ENCODE peak calls at places on chromosomes 2 and 18, in six cellular contexts. F is neural progenitor cell, S is AG04450, A is iPS DF 6.9, X is pancreas, I is hepatocyte. N is an unnamed sample.

GRCh38 chr2:182818541-182819308 is 47.7 kb downstream of the FRZB start:
- DNase-seq in F (peak), S (no peak), A (peak), X (no peak), I (no peak), N (no peak)

GRCh38 chr2:23954325-23955014 is 14.2 kb downstream of the UBXN2A start:
- DNase-seq in F (no peak), S (no peak), A (no peak), X (no peak), I (no peak), N (peak)

GRCh38 chr2:17162721-17163120 is 355.5 kb downstream of the RAD51AP2 start:
- DNase-seq in F (no peak), S (no peak), A (no peak), X (no peak), I (peak), N (no peak)

GRCh38 chr18:3458952-3459853 is 9.2 kb downstream of the TGIF1 start:
- DNase-seq in F (no peak), S (no peak), A (no peak), X (no peak), I (no peak), N (peak)

GRCh38 chr2:127453392-127454171 is 35.4 kb downstream of the PROC start:
- DNase-seq in F (peak), S (no peak), A (no peak), X (no peak), I (no peak), N (no peak)

GRCh38 chr18:7889515-7889914 is 322.4 kb downstream of the PTPRM start:
- DNase-seq in F (no peak), S (no peak), A (no peak), X (no peak), I (no peak), N (no peak)

GRCh38 chr18:48629730-48630324 is 91.0 kb downstream of the CTIF start:
- DNase-seq in F (no peak), S (peak), A (no peak), X (no peak), I (peak), N (peak)

GRCh38 chr2:110126086-110126773 is 10.6 kb upstream of the MALL start:
- DNase-seq in F (no peak), S (no peak), A (no peak), X (no peak), I (no peak), N (no peak)

GRCh38 chr2:226673314-226673723 is 126.3 kb downstream of the IRS1 start:
- DNase-seq in F (no peak), S (peak), A (no peak), X (no peak), I (peak), N (peak)

GRCh38 chr18:59742325-59743111 is 45.3 kb upstream of the CCBE1 start:
- DNase-seq in F (no peak), S (no peak), A (no peak), X (no peak), I (no peak), N (peak)

GRCh38 chr2:190838492-190838910 is 42.1 kb upstream of the GLS start:
- DNase-seq in F (no peak), S (peak), A (no peak), X (no peak), I (no peak), N (peak)

GRCh38 chr2:165163771-165164170 is 40.1 kb downstream of the SCN3A start:
- DNase-seq in F (no peak), S (no peak), A (no peak), X (no peak), I (no peak), N (peak)

GRCh38 chr2:130966149-130967019 is 126.9 kb downstream of the FAM168B start:
- DNase-seq in F (peak), S (no peak), A (no peak), X (no peak), I (no peak), N (no peak)

GRCh38 chr2:99480390-99480789 is 9.4 kb downstream of the REV1 start:
- DNase-seq in F (no peak), S (no peak), A (no peak), X (no peak), I (peak), N (no peak)

GRCh38 chr18:892316-892715 is 12.4 kb upstream of the ADCYAP1 start:
- DNase-seq in F (no peak), S (no peak), A (no peak), X (no peak), I (no peak), N (no peak)

GRCh38 chr2:86021396-86022378 is 84.0 kb downstream of the POLR1A start:
- DNase-seq in F (no peak), S (no peak), A (no peak), X (no peak), I (no peak), N (no peak)

GRCh38 chr2:158251356-158251755 is 149.7 kb downstream of the UPP2 start:
- DNase-seq in F (no peak), S (no peak), A (no peak), X (no peak), I (no peak), N (no peak)

GRCh38 chr2:134499307-134499706 is 219.5 kb downstream of the TMEM163 start:
- DNase-seq in F (no peak), S (no peak), A (no peak), X (no peak), I (no peak), N (no peak)

GRCh38 chr18:43869451-43870008 is 592.2 kb upstream of the SYT4 start:
- DNase-seq in F (no peak), S (no peak), A (no peak), X (no peak), I (no peak), N (peak)

GRCh38 chr18:21505231-21505630 is 95.3 kb downstream of the ESCO1 start:
- DNase-seq in F (no peak), S (no peak), A (no peak), X (no peak), I (no peak), N (no peak)

GRCh38 chr18:68714356-68714706 is 577 bp downstream of the TMX3 start:
- DNase-seq in F (peak), S (no peak), A (no peak), X (no peak), I (peak), N (no peak)

GRCh38 chr18:57446322-57446721 is 11.1 kb downstream of the ONECUT2 start:
- DNase-seq in F (peak), S (no peak), A (no peak), X (no peak), I (no peak), N (no peak)

GRCh38 chr2:25606892-25607291 is 66.5 kb downstream of the DTNB start:
- DNase-seq in F (peak), S (no peak), A (no peak), X (no peak), I (peak), N (peak)

GRCh38 chr2:113240915-113241911 is 37.5 kb downstream of the PAX8 start:
- DNase-seq in F (no peak), S (peak), A (no peak), X (no peak), I (peak), N (peak)

GRCh38 chr2:118980573-118980972 is 38.6 kb downstream of the MARCO start:
- DNase-seq in F (no peak), S (no peak), A (no peak), X (no peak), I (no peak), N (no peak)
- H3K4me3 ChIP-seq in F (no peak), S (no peak), A (no peak), X (no peak), I (no peak), N (no peak)

GRCh38 chr18:9711361-9712129 is 3.4 kb downstream of the RAB31 start:
- DNase-seq in F (no peak), S (no peak), A (no peak), X (no peak), I (no peak), N (no peak)
- H3K4me3 ChIP-seq in F (no peak), S (no peak), A (no peak), X (no peak), I (no peak), N (no peak)

DNA sequence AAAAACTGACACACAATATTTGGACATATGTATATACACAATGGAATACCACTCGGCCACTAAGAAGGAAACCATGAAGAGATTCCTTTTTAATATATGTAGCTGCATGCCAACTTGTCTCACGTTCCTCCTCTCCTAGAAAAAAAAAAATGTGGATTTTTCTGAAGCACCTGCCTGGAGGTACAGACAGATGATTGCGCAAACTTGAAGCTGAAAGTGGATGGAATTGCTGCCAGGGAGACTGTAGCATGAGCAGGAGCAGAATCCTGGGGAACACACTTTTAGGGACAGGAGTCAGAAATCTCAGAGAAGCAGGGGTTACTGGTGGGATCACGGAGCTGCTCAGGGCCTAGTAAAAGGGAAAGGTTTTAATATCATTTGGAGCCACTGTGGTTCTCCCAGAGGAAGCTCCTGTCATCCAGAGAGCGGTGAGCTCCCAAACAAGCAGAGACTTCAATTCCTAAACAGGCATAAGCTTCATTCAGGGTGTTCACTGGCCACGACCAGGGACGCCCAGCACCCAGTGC is 640 bp upstream of the SPR start:
- DNase-seq in F (no peak), S (no peak), A (no peak), X (no peak), I (no peak), N (no peak)
- H3K4me3 ChIP-seq in F (peak), S (peak), A (peak), X (peak), I (peak), N (peak)

GRCh38 chr2:166647935-166648334 is 153.9 kb upstream of the SCN7A start:
- DNase-seq in F (no peak), S (no peak), A (no peak), X (no peak), I (no peak), N (no peak)

GRCh38 chr2:166653185-166653813 is 159.2 kb upstream of the SCN7A start:
- DNase-seq in F (no peak), S (no peak), A (no peak), X (no peak), I (no peak), N (no peak)

GRCh38 chr2:166651991-166652390 is 157.9 kb upstream of the SCN7A start:
- DNase-seq in F (no peak), S (no peak), A (no peak), X (no peak), I (no peak), N (no peak)

GRCh38 chr2:166651080-166651675 is 157.1 kb upstream of the SCN7A start:
- DNase-seq in F (no peak), S (peak), A (no peak), X (no peak), I (peak), N (no peak)
- H3K4me3 ChIP-seq in F (no peak), S (no peak), A (no peak), X (no peak), I (no peak), N (no peak)

GRCh38 chr2:63843791-63844190 is 2.1 kb downstream of the UGP2 start:
- DNase-seq in F (no peak), S (no peak), A (no peak), X (no peak), I (no peak), N (no peak)

GRCh38 chr2:63845866-63846265 is 4.2 kb downstream of the UGP2 start:
- DNase-seq in F (peak), S (no peak), A (no peak), X (no peak), I (no peak), N (no peak)

GRCh38 chr2:63846487-63846886 is 4.8 kb downstream of the UGP2 start:
- DNase-seq in F (no peak), S (no peak), A (no peak), X (no peak), I (no peak), N (no peak)

GRCh38 chr2:63843093-63843492 is 1.4 kb downstream of the UGP2 start:
- DNase-seq in F (no peak), S (no peak), A (no peak), X (no peak), I (no peak), N (no peak)

GRCh38 chr2:63844616-63845015 is 2.9 kb downstream of the UGP2 start:
- DNase-seq in F (no peak), S (no peak), A (no peak), X (no peak), I (no peak), N (no peak)
- H3K4me3 ChIP-seq in F (peak), S (no peak), A (peak), X (no peak), I (peak), N (peak)

GRCh38 chr2:12452211-12452610 is 264.5 kb upstream of the TRIB2 start:
- DNase-seq in F (no peak), S (peak), A (no peak), X (no peak), I (no peak), N (no peak)
- H3K4me3 ChIP-seq in F (no peak), S (peak), A (no peak), X (no peak), I (no peak), N (no peak)

DNA sequence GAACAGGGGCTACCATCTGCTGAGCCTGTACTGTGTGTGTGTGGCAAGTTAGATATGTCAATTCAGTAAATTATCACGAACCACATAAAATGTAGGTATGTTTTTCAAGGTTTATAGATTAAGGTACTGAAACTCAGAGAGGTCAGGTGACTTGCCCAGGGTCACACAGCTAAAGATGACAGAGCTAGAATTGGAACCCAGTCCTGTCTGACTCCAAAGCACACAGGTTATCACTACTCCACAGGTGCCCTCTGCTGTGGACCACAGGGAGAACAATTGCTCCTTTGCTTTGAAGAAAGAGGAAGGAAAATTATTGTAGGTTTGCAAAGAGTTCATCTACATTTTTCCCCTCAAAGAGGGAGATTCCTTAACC is 229.7 kb upstream of the AGAP1 start:
- DNase-seq in F (no peak), S (no peak), A (no peak), X (no peak), I (no peak), N (no peak)
- H3K4me3 ChIP-seq in F (no peak), S (peak), A (no peak), X (no peak), I (no peak), N (no peak)

DNA sequence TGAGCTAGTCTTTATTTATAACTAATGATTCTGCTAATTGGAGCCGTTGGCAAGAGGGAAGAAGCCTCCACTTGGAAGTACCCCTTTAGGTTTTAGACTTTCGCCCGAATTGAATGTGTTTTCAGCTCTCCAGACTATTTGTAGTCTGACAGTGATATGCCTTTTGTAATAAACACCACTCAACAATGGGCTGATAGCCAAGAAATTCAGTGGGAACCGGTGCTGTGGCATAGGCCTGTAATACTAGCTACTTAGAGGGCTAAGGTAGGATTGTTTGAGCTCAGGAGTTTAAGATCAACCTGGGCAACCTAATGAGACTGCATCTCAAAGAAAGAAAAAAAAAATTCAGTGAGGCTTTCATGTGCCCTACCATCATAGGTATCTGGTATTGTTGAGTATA is 13.6 kb upstream of the ZSCAN30 start:
- DNase-seq in F (no peak), S (no peak), A (no peak), X (no peak), I (no peak), N (no peak)
- H3K4me3 ChIP-seq in F (no peak), S (no peak), A (no peak), X (no peak), I (no peak), N (no peak)